ENCODE peak calls at places on chromosomes 1 and 21, in four cellular contexts. One of them, this sample, is unnamed. For H3K27me3, the result is how much of the 10 kb centered on the place peaks cover.

GRCh38 chr1:163570061-163570460 is 248.3 kb downstream of the NUF2 start:
- DNase-seq in HCT116: no peak
- DNase-seq in K562: no peak
- DNase-seq in HepG2: no peak
- DNase-seq in this sample: no peak

GRCh38 chr1:23177438-23178380 is 9.1 kb upstream of the LUZP1 start:
- DNase-seq in HCT116: no peak
- DNase-seq in K562: peak
- DNase-seq in HepG2: peak
- DNase-seq in this sample: no peak

GRCh38 chr1:225926551-225927113 is 2.6 kb upstream of the PYCR2 start:
- DNase-seq in HCT116: no peak
- DNase-seq in K562: peak
- DNase-seq in HepG2: no peak
- DNase-seq in this sample: no peak

GRCh38 chr1:36755313-36756230 is 272.9 kb upstream of the CSF3R start:
- DNase-seq in HCT116: no peak
- DNase-seq in K562: no peak
- DNase-seq in HepG2: no peak
- DNase-seq in this sample: no peak

GRCh38 chr1:15975358-15975804 is 520 bp downstream of the ZBTB17 start:
- DNase-seq in HCT116: no peak
- DNase-seq in K562: peak
- DNase-seq in HepG2: peak
- DNase-seq in this sample: no peak

GRCh38 chr1:224929335-224930237 is at the start of gene DNAH14:
- DNase-seq in HCT116: peak
- DNase-seq in K562: peak
- DNase-seq in HepG2: peak
- DNase-seq in this sample: no peak

GRCh38 chr1:158121604-158122254 is 59.0 kb upstream of the CD1D start:
- DNase-seq in HCT116: peak
- DNase-seq in K562: peak
- DNase-seq in HepG2: peak
- DNase-seq in this sample: no peak

GRCh38 chr1:196887515-196888239 is at the start of gene CFHR4:
- DNase-seq in HCT116: no peak
- DNase-seq in K562: no peak
- DNase-seq in HepG2: no peak
- DNase-seq in this sample: no peak

GRCh38 chr1:36650200-36651065 is 167.7 kb upstream of the CSF3R start:
- DNase-seq in HCT116: peak
- DNase-seq in K562: peak
- DNase-seq in HepG2: peak
- DNase-seq in this sample: peak

GRCh38 chr21:43209575-43210453 is 41.0 kb downstream of the CRYAA start:
- DNase-seq in HCT116: no peak
- DNase-seq in K562: peak
- DNase-seq in HepG2: peak
- DNase-seq in this sample: peak

GRCh38 chr1:17290553-17290952 is 17.4 kb upstream of the PADI4 start:
- DNase-seq in HCT116: no peak
- DNase-seq in K562: no peak
- DNase-seq in HepG2: no peak
- DNase-seq in this sample: no peak

GRCh38 chr1:218443255-218443654 is 98.1 kb downstream of the TGFB2 start:
- DNase-seq in HCT116: no peak
- DNase-seq in K562: no peak
- DNase-seq in HepG2: no peak
- DNase-seq in this sample: no peak

GRCh38 chr1:39413902-39414528 is 77.4 kb upstream of the BMP8A start:
- DNase-seq in HCT116: no peak
- DNase-seq in K562: no peak
- DNase-seq in HepG2: no peak
- DNase-seq in this sample: no peak

GRCh38 chr1:20194770-20195463 is 8.6 kb upstream of the PLA2G2C start:
- DNase-seq in HCT116: peak
- DNase-seq in K562: peak
- DNase-seq in HepG2: peak
- DNase-seq in this sample: peak

GRCh38 chr1:94362466-94363058 is 55.6 kb upstream of the ABCD3 start:
- DNase-seq in HCT116: no peak
- DNase-seq in K562: no peak
- DNase-seq in HepG2: no peak
- DNase-seq in this sample: no peak

GRCh38 chr1:198662821-198663220 is 24.0 kb downstream of the PTPRC start:
- DNase-seq in HCT116: no peak
- DNase-seq in K562: peak
- DNase-seq in HepG2: no peak
- DNase-seq in this sample: no peak

GRCh38 chr1:229643996-229644748 is 18.1 kb downstream of the URB2 start:
- DNase-seq in HCT116: no peak
- DNase-seq in K562: no peak
- DNase-seq in HepG2: no peak
- DNase-seq in this sample: no peak

GRCh38 chr1:51518033-51518729 is 885 bp downstream of the EPS15 start:
- DNase-seq in HCT116: no peak
- DNase-seq in K562: peak
- DNase-seq in HepG2: peak
- DNase-seq in this sample: no peak

GRCh38 chr1:174314433-174314832 is 133.3 kb upstream of the GPR52 start:
- DNase-seq in HCT116: no peak
- DNase-seq in K562: no peak
- DNase-seq in HepG2: no peak
- DNase-seq in this sample: no peak

GRCh38 chr1:16226495-16227179 is 10.3 kb downstream of the CPLANE2 start:
- DNase-seq in HCT116: no peak
- DNase-seq in K562: no peak
- DNase-seq in HepG2: no peak
- DNase-seq in this sample: no peak

GRCh38 chr1:161440312-161440894 is 64.9 kb upstream of the FCGR2A start:
- DNase-seq in HCT116: no peak
- DNase-seq in K562: peak
- DNase-seq in HepG2: peak
- DNase-seq in this sample: no peak

GRCh38 chr1:106879538-106879937 is 176.9 kb upstream of the PRMT6 start:
- DNase-seq in HCT116: no peak
- DNase-seq in K562: no peak
- DNase-seq in HepG2: no peak
- DNase-seq in this sample: no peak

GRCh38 chr1:59779949-59780348 is 34.8 kb upstream of the HOOK1 start:
- DNase-seq in HCT116: no peak
- DNase-seq in K562: peak
- DNase-seq in HepG2: peak
- DNase-seq in this sample: no peak

GRCh38 chr1:160542303-160542945 is 19.4 kb upstream of the SLAMF6 start:
- DNase-seq in HCT116: no peak
- DNase-seq in K562: no peak
- DNase-seq in HepG2: peak
- DNase-seq in this sample: no peak

GRCh38 chr1:245512980-245513578 is 358.3 kb downstream of the KIF26B start:
- DNase-seq in HCT116: no peak
- DNase-seq in K562: peak
- DNase-seq in HepG2: no peak
- DNase-seq in this sample: no peak

GRCh38 chr1:66493731-66494130 is 40.2 kb upstream of the SGIP1 start:
- DNase-seq in HCT116: no peak
- DNase-seq in K562: no peak
- DNase-seq in HepG2: no peak
- DNase-seq in this sample: no peak

GRCh38 chr1:36542962-36543515 is 60.3 kb upstream of the CSF3R start:
- DNase-seq in HCT116: no peak
- DNase-seq in K562: peak
- DNase-seq in HepG2: peak
- DNase-seq in this sample: no peak

GRCh38 chr1:115530407-115530806 is 111.4 kb upstream of the VANGL1 start:
- DNase-seq in HCT116: no peak
- DNase-seq in K562: no peak
- DNase-seq in HepG2: no peak
- DNase-seq in this sample: no peak

GRCh38 chr1:53943490-53944043 is 1.9 kb downstream of the IFT25 start:
- DNase-seq in HCT116: no peak
- DNase-seq in K562: peak
- DNase-seq in HepG2: no peak
- DNase-seq in this sample: no peak

GRCh38 chr1:169901119-169901518 is 7.4 kb upstream of the SCYL3 start:
- DNase-seq in HCT116: no peak
- DNase-seq in K562: no peak
- DNase-seq in HepG2: no peak
- DNase-seq in this sample: no peak

GRCh38 chr1:229529639-229530038 is 21.5 kb upstream of the NUP133 start:
- DNase-seq in HCT116: no peak
- DNase-seq in K562: no peak
- DNase-seq in HepG2: no peak
- DNase-seq in this sample: no peak

GRCh38 chr1:985126-985525 is 3.2 kb upstream of the PERM1 start:
- DNase-seq in HCT116: no peak
- DNase-seq in K562: no peak
- DNase-seq in HepG2: no peak
- DNase-seq in this sample: no peak

GRCh38 chr21:36369064-36369685 is 16.0 kb upstream of the CHAF1B start:
- DNase-seq in HCT116: no peak
- DNase-seq in K562: no peak
- DNase-seq in HepG2: no peak
- DNase-seq in this sample: no peak
- H3K27me3 ChIP-seq in HCT116: under half
- H3K27me3 ChIP-seq in K562: under half
- H3K27me3 ChIP-seq in HepG2: under half
- H3K27me3 ChIP-seq in this sample: under half

DNA sequence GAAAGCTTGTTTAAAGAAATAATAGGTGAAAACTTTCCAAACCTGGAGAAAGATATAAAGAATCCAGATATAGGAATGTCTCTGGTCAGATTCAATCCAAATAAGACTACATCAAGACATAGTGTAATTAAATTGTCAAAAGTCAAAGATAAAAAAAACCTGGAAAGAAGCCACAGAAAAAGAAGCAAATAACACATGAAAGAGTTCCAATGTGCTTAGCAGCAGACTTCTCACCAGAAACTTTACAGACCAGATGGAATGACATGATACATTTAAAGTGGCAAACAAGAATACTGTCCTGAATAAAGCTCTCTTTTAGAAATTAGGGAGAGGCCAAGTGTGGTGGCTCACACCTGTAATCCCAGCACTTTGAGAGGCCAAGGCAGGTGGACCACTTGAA is 1039.9 kb downstream of the KCNT2 start:
- DNase-seq in HCT116: no peak
- DNase-seq in K562: no peak
- DNase-seq in HepG2: no peak
- DNase-seq in this sample: no peak
- TF ChIP-seq REST in HCT116: no peak
- TF ChIP-seq REST in K562: no peak
- TF ChIP-seq REST in HepG2: no peak
- TF ChIP-seq REST in this sample: no peak

GRCh38 chr1:24749886-24750285 is 4.6 kb downstream of the CLIC4 start:
- DNase-seq in HCT116: no peak
- DNase-seq in K562: no peak
- DNase-seq in HepG2: no peak
- DNase-seq in this sample: no peak

GRCh38 chr1:24745711-24746582 is 700 bp downstream of the CLIC4 start:
- DNase-seq in HCT116: no peak
- DNase-seq in K562: peak
- DNase-seq in HepG2: no peak
- DNase-seq in this sample: no peak

GRCh38 chr1:24744911-24745710 is at the start of gene CLIC4:
- DNase-seq in HCT116: peak
- DNase-seq in K562: peak
- DNase-seq in HepG2: peak
- DNase-seq in this sample: peak

GRCh38 chr1:24749257-24749656 is 4.0 kb downstream of the CLIC4 start:
- DNase-seq in HCT116: no peak
- DNase-seq in K562: no peak
- DNase-seq in HepG2: no peak
- DNase-seq in this sample: no peak

GRCh38 chr1:24748191-24749121 is 3.2 kb downstream of the CLIC4 start:
- DNase-seq in HCT116: no peak
- DNase-seq in K562: no peak
- DNase-seq in HepG2: no peak
- DNase-seq in this sample: no peak
- TF ChIP-seq TCF7L2 in HCT116: no peak
- TF ChIP-seq TCF7L2 in K562: no peak
- TF ChIP-seq TCF7L2 in HepG2: no peak
- TF ChIP-seq TCF7L2 in this sample: no peak

DNA sequence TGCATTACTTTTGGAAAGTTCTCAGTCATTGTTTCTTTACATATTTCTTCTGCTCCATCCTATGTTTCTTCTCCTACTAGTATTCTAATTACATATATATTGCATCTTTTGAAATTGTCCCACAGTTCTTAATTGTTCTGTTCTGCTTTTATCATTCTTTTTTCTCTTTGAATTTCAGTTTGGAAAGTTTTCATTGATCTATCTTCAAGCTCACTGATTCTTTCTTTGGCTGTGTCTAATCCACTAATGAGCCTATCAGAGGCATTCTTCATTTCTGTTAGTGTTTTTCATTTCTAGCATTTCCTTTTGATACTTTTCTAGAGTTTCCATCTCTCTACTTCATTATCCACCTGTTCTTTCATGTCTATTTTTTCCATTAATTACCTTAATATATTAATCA is 159.0 kb upstream of the KCNJ15 start:
- DNase-seq in HCT116: no peak
- DNase-seq in K562: no peak
- DNase-seq in HepG2: no peak
- DNase-seq in this sample: no peak
- H3K27me3 ChIP-seq in HCT116: under half
- H3K27me3 ChIP-seq in K562: under half
- H3K27me3 ChIP-seq in HepG2: under half
- H3K27me3 ChIP-seq in this sample: under half

DNA sequence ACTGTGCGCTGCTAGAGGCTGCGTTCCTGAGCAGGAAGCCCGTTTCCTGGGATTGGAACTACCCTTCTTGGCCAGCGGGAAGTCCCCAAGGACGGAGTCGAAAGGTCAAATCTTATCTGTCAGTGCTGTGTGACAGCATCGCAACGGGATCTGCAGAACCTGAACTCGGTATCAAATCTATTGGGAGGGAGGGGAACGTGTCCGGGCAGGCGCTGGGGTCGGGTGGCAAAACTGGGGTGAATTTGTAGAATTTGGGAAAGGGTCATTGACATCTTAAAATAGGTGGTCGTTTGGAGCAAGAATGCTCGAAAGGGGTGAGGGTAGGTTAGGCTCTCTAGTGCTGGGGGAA is 725 bp upstream of the ARPC5 start:
- DNase-seq in HCT116: no peak
- DNase-seq in K562: no peak
- DNase-seq in HepG2: peak
- DNase-seq in this sample: no peak
- TF ChIP-seq REST in HCT116: no peak
- TF ChIP-seq REST in K562: no peak
- TF ChIP-seq REST in HepG2: no peak
- TF ChIP-seq REST in this sample: no peak

This sample was measured in Panc1.